ENCODE peak calls at places on chromosome 10, in ten cellular contexts. R is A549; W is AG08396; K is hypothalamus; P is stimulated activated naive CD8-positive, alpha-beta T cell treated with anti-CD3 and anti-CD28 coated beads, Interleukin-15, Interleukin-2, amounts not matched to agents 100 U/mL and 50 U/mL, for 24 hours; S is COR-L47; O is heart right ventricle; Y is CD4-positive, CD25-positive, alpha-beta regulatory T cell; U is GM12865; F is GM04504. E is an unnamed sample.

GRCh38 chr10:17009228-17009700 is 120.3 kb downstream of the CUBN start:
- DNase-seq in S (no peak), Y (no peak), P (no peak), R (no peak), F (no peak), W (no peak), O (no peak), K (no peak), U (no peak), E (peak; percentile 69)

GRCh38 chr10:87818505-87819273 is 663 bp upstream of the ATAD1 start:
- DNase-seq in K (no peak), W (peak; percentile 7), S (no peak), O (no peak), U (peak; percentile 80), F (no peak), R (peak; percentile 30), Y (peak; percentile 22), P (peak; percentile 67), E (no peak)

GRCh38 chr10:19204239-19204917 is 155.8 kb downstream of the MALRD1 start:
- DNase-seq in R (no peak), P (no peak), U (no peak), W (peak; percentile 2), Y (no peak), S (no peak), O (no peak), K (no peak), F (no peak), E (no peak)

GRCh38 chr10:11298116-11298515 is 280.4 kb downstream of the CELF2 start:
- DNase-seq in U (no peak), S (no peak), K (no peak), W (peak; percentile 62), P (no peak), F (no peak), R (no peak), O (no peak), Y (no peak), E (no peak)

GRCh38 chr10:77430530-77430929 is 207.1 kb downstream of the KCNMA1 start:
- DNase-seq in R (no peak), S (no peak), O (no peak), K (no peak), U (no peak), F (no peak), W (no peak), Y (no peak), P (no peak), E (no peak)

GRCh38 chr10:7596356-7596755 is 70.4 kb downstream of the ITIH5 start:
- DNase-seq in K (no peak), Y (no peak), F (no peak), R (no peak), W (no peak), P (no peak), U (no peak), O (no peak), S (no peak), E (peak; percentile 62)

GRCh38 chr10:4372601-4373000 is 453.4 kb upstream of the AKR1E2 start:
- DNase-seq in R (no peak), S (no peak), F (peak; percentile 96), Y (no peak), W (peak; percentile 67), O (no peak), P (no peak), K (no peak), U (no peak), E (peak; percentile 68)

GRCh38 chr10:130339091-130339490 is 202.9 kb downstream of the GLRX3 start:
- DNase-seq in O (no peak), Y (no peak), S (no peak), U (no peak), K (no peak), F (no peak), P (no peak), R (no peak), W (no peak), E (no peak)

GRCh38 chr10:70461397-70462348 is 16.9 kb upstream of the PALD1 start:
- DNase-seq in K (peak; percentile 28), S (peak; percentile 44), R (peak; percentile 87), P (peak; percentile 58), U (peak; percentile 73), Y (no peak), O (peak; percentile 52), F (no peak), W (peak; percentile 84), E (no peak)

GRCh38 chr10:94062611-94063010 is 68.9 kb downstream of the PLCE1 start:
- DNase-seq in K (no peak), O (no peak), P (no peak), S (no peak), U (no peak), Y (no peak), F (no peak), W (no peak), R (no peak), E (no peak)

GRCh38 chr10:78963074-78964034 is 105.4 kb upstream of the ZMIZ1 start:
- DNase-seq in F (no peak), W (no peak), U (no peak), P (no peak), K (no peak), S (no peak), Y (no peak), R (no peak), O (peak; percentile 40), E (no peak)

GRCh38 chr10:119919823-119920222 is 27.3 kb downstream of the SEC23IP start:
- DNase-seq in P (no peak), R (no peak), U (peak; percentile 31), O (no peak), K (no peak), F (no peak), W (no peak), S (no peak), Y (no peak), E (no peak)

GRCh38 chr10:69769395-69769989 is 32.2 kb upstream of the COL13A1 start:
- DNase-seq in P (no peak), W (peak; percentile 91), U (no peak), F (peak; percentile 60), K (peak; percentile 32), S (no peak), R (peak; percentile 84), Y (no peak), O (peak; percentile 30), E (no peak)

GRCh38 chr10:110733256-110733952 is 89.3 kb downstream of the RBM20 start:
- DNase-seq in R (no peak), K (no peak), O (no peak), F (no peak), Y (no peak), P (no peak), S (no peak), W (peak; percentile 22), U (no peak), E (no peak)

GRCh38 chr10:95264227-95265051 is 26.4 kb downstream of the PDLIM1 start:
- DNase-seq in O (no peak), F (no peak), P (no peak), S (peak; percentile 34), K (no peak), W (no peak), U (no peak), R (no peak), Y (no peak), E (no peak)

GRCh38 chr10:113221756-113222168 is 271.7 kb downstream of the TCF7L2 start:
- DNase-seq in S (peak; percentile 39), U (no peak), W (no peak), R (no peak), O (no peak), F (no peak), P (no peak), K (no peak), Y (no peak), E (no peak)

GRCh38 chr10:97234403-97234802 is 48.6 kb upstream of the SLIT1 start:
- DNase-seq in Y (no peak), R (peak; percentile 13), W (peak; percentile 33), S (peak; percentile 5), P (no peak), O (no peak), K (no peak), F (no peak), U (peak; percentile 45), E (peak; percentile 38)

GRCh38 chr10:75972494-75973276 is 541.3 kb downstream of the LRMDA start:
- DNase-seq in O (no peak), W (no peak), R (no peak), S (peak; percentile 57), P (no peak), F (no peak), Y (no peak), K (no peak), U (no peak), E (no peak)

GRCh38 chr10:95485445-95485844 is 75.7 kb downstream of the SORBS1 start:
- DNase-seq in Y (no peak), S (no peak), F (no peak), U (no peak), O (no peak), W (no peak), K (no peak), P (no peak), R (no peak), E (peak; percentile 46)

GRCh38 chr10:99330675-99330924 is 1.4 kb downstream of the CNNM1 start:
- DNase-seq in U (no peak), S (no peak), P (no peak), F (no peak), O (no peak), Y (no peak), R (no peak), W (no peak), K (no peak), E (no peak)

GRCh38 chr10:109282510-109282909 is 640.8 kb downstream of the XPNPEP1 start:
- DNase-seq in K (no peak), P (no peak), S (no peak), U (no peak), Y (no peak), W (peak; percentile 45), O (no peak), R (no peak), F (peak; percentile 21), E (peak; percentile 24)

GRCh38 chr10:90417056-90417455 is 440.8 kb downstream of the HTR7 start:
- DNase-seq in F (no peak), P (no peak), Y (no peak), S (no peak), U (no peak), W (no peak), K (no peak), O (no peak), R (no peak), E (no peak)

GRCh38 chr10:78712147-78712546 is 356.6 kb upstream of the ZMIZ1 start:
- DNase-seq in F (no peak), W (no peak), P (no peak), O (peak; percentile 35), R (no peak), S (no peak), K (peak; percentile 65), Y (no peak), U (no peak), E (no peak)

GRCh38 chr10:91010952-91011351 is 90.1 kb upstream of the ANKRD1 start:
- DNase-seq in F (no peak), O (no peak), Y (no peak), U (no peak), W (no peak), P (no peak), K (no peak), R (no peak), S (no peak), E (no peak)

GRCh38 chr10:78832281-78832680 is 236.5 kb upstream of the ZMIZ1 start:
- DNase-seq in P (no peak), F (no peak), S (no peak), Y (no peak), U (no peak), W (no peak), O (no peak), R (no peak), K (no peak), E (no peak)

GRCh38 chr10:79084012-79084971 is 15.5 kb downstream of the ZMIZ1 start:
- DNase-seq in O (peak; percentile 94), P (no peak), U (peak; percentile 55), F (peak; percentile 84), S (no peak), Y (no peak), R (peak; percentile 82), W (peak; percentile 74), K (peak; percentile 44), E (peak; percentile 88)

GRCh38 chr10:78605800-78606350 is 462.9 kb upstream of the ZMIZ1 start:
- DNase-seq in U (no peak), R (peak; percentile 21), S (no peak), W (no peak), F (no peak), O (no peak), Y (no peak), K (no peak), P (no peak), E (no peak)

GRCh38 chr10:89518876-89519842 is 16.2 kb downstream of the SLC16A12 start:
- DNase-seq in P (no peak), W (no peak), R (no peak), U (no peak), O (no peak), S (no peak), K (no peak), Y (no peak), F (peak; percentile 93), E (peak; percentile 18)

E was measured in foreskin melanocyte.